ENCODE peak calls at places on chromosomes 12 and 14, in four cellular contexts. J is kidney, F is endothelial cell, N is IMR-90. M is an unnamed sample.
A peak's percentile ranks its signal among the peaks of the same experiment; 100 is the strongest.

GRCh38 chr14:67562025-67562775 is 29.1 kb downstream of the PLEKHH1 start:
- DNase-seq in J (no peak), F (no peak), N (no peak), M (no peak)

GRCh38 chr12:57429473-57430116 is 1.2 kb downstream of the R3HDM2 start:
- DNase-seq in J (no peak), F (no peak), N (peak; percentile 13), M (no peak)

GRCh38 chr12:103956515-103957027 is 9.1 kb upstream of the TDG start:
- DNase-seq in J (no peak), F (no peak), N (no peak), M (no peak)

GRCh38 chr14:64495252-64495651 is 8.4 kb downstream of the ZBTB25 start:
- DNase-seq in J (no peak), F (no peak), N (no peak), M (no peak)

GRCh38 chr14:65879218-65880009 is 466.9 kb downstream of the FUT8 start:
- DNase-seq in J (no peak), F (no peak), N (peak; percentile 60), M (no peak)

GRCh38 chr12:52147367-52147972 is 44.3 kb downstream of the KRT80 start:
- DNase-seq in J (peak; percentile 98), F (no peak), N (peak; percentile 99), M (no peak)

GRCh38 chr12:118494776-118495175 is 118.4 kb downstream of the SUDS3 start:
- DNase-seq in J (no peak), F (no peak), N (no peak), M (no peak)

GRCh38 chr12:110913119-110914056 is 7.0 kb downstream of the MYL2 start:
- DNase-seq in J (peak; percentile 26), F (no peak), N (no peak), M (no peak)

GRCh38 chr12:49672351-49673181 is 34.6 kb downstream of the FMNL3 start:
- DNase-seq in J (no peak), F (peak; percentile 31), N (no peak), M (no peak)